ENCODE peak calls at places on chromosome 1, in nine cellular contexts. One of them, this sample, is unnamed. For H3K4me1, the result is how much of the 10 kb centered on the place peaks cover.

GRCh38 chr1:116711061-116711582 is 43.1 kb upstream of the CD2 start:
- DNase-seq in PC-9: peak
- DNase-seq in hepatocyte: no peak
- DNase-seq in foreskin keratinocyte: no peak
- DNase-seq in thoracic aorta: no peak
- DNase-seq in aorta: no peak
- DNase-seq in lung: no peak
- DNase-seq in left lung: no peak
- DNase-seq in Panc1: no peak
- DNase-seq in this sample: no peak

GRCh38 chr1:2129256-2129943 is 65.2 kb downstream of the FAAP20 start:
- DNase-seq in hepatocyte: no peak
- DNase-seq in lung: no peak
- DNase-seq in aorta: peak
- DNase-seq in left lung: peak
- DNase-seq in thoracic aorta: no peak
- DNase-seq in PC-9: no peak
- DNase-seq in foreskin keratinocyte: no peak
- DNase-seq in Panc1: no peak
- DNase-seq in this sample: no peak

GRCh38 chr1:36284517-36284916 is 21.7 kb upstream of the SH3D21 start:
- DNase-seq in thoracic aorta: no peak
- DNase-seq in Panc1: no peak
- DNase-seq in lung: no peak
- DNase-seq in left lung: no peak
- DNase-seq in foreskin keratinocyte: no peak
- DNase-seq in hepatocyte: no peak
- DNase-seq in aorta: no peak
- DNase-seq in PC-9: no peak
- DNase-seq in this sample: no peak

GRCh38 chr1:232176222-232176621 is 453.7 kb downstream of the SIPA1L2 start:
- DNase-seq in PC-9: no peak
- DNase-seq in thoracic aorta: no peak
- DNase-seq in foreskin keratinocyte: no peak
- DNase-seq in lung: no peak
- DNase-seq in hepatocyte: no peak
- DNase-seq in aorta: no peak
- DNase-seq in left lung: no peak
- DNase-seq in Panc1: no peak
- DNase-seq in this sample: no peak

GRCh38 chr1:160726498-160727391 is 12.3 kb upstream of the SLAMF7 start:
- DNase-seq in lung: peak
- DNase-seq in foreskin keratinocyte: no peak
- DNase-seq in thoracic aorta: peak
- DNase-seq in Panc1: peak
- DNase-seq in left lung: no peak
- DNase-seq in hepatocyte: peak
- DNase-seq in PC-9: peak
- DNase-seq in aorta: no peak
- DNase-seq in this sample: peak

GRCh38 chr1:42845866-42846256 is 552 bp upstream of the ZNF691 start:
- DNase-seq in PC-9: no peak
- DNase-seq in foreskin keratinocyte: no peak
- DNase-seq in lung: no peak
- DNase-seq in aorta: no peak
- DNase-seq in Panc1: no peak
- DNase-seq in thoracic aorta: no peak
- DNase-seq in left lung: no peak
- DNase-seq in hepatocyte: no peak
- DNase-seq in this sample: no peak

GRCh38 chr1:98677288-98677687 is 15.8 kb downstream of the SNX7 start:
- DNase-seq in hepatocyte: no peak
- DNase-seq in lung: no peak
- DNase-seq in aorta: no peak
- DNase-seq in left lung: no peak
- DNase-seq in thoracic aorta: no peak
- DNase-seq in foreskin keratinocyte: peak
- DNase-seq in Panc1: no peak
- DNase-seq in PC-9: no peak
- DNase-seq in this sample: no peak

GRCh38 chr1:1182491-1183220 is 9.0 kb downstream of the TTLL10 start:
- DNase-seq in lung: no peak
- DNase-seq in foreskin keratinocyte: no peak
- DNase-seq in PC-9: no peak
- DNase-seq in left lung: peak
- DNase-seq in thoracic aorta: no peak
- DNase-seq in hepatocyte: no peak
- DNase-seq in aorta: peak
- DNase-seq in Panc1: no peak
- DNase-seq in this sample: peak

GRCh38 chr1:85585845-85586244 is 5.3 kb downstream of the CCN1 start:
- DNase-seq in hepatocyte: no peak
- DNase-seq in thoracic aorta: no peak
- DNase-seq in left lung: no peak
- DNase-seq in foreskin keratinocyte: peak
- DNase-seq in PC-9: no peak
- DNase-seq in Panc1: peak
- DNase-seq in lung: no peak
- DNase-seq in aorta: no peak
- DNase-seq in this sample: no peak

GRCh38 chr1:237205400-237206064 is 163.5 kb downstream of the RYR2 start:
- DNase-seq in left lung: no peak
- DNase-seq in hepatocyte: peak
- DNase-seq in foreskin keratinocyte: no peak
- DNase-seq in lung: peak
- DNase-seq in PC-9: no peak
- DNase-seq in Panc1: no peak
- DNase-seq in aorta: peak
- DNase-seq in thoracic aorta: no peak
- DNase-seq in this sample: peak

GRCh38 chr1:55702064-55702463 is 486.9 kb upstream of the USP24 start:
- DNase-seq in PC-9: no peak
- DNase-seq in aorta: no peak
- DNase-seq in foreskin keratinocyte: no peak
- DNase-seq in hepatocyte: peak
- DNase-seq in left lung: no peak
- DNase-seq in Panc1: no peak
- DNase-seq in thoracic aorta: no peak
- DNase-seq in lung: no peak
- DNase-seq in this sample: no peak

DNA sequence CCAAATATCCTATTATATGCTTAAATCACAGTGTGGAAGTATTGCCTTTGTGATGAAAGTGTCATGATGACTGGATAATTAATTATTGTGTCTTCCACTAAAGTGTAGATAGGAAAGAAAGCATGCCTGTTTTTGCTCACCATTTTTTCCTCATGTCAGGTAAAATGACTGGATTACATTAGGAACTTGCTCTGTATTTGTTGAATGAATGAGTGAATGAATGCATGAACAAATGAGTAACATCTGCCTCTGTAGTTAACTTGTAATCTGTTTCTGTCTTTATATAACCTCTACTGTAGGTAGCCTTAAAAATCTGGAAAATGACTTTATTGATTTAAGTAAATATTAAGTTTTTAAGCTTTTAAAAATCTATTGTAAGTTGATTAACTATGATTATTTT is 2.9 kb upstream of the PTPRC start:
- DNase-seq in left lung: no peak
- DNase-seq in Panc1: no peak
- DNase-seq in foreskin keratinocyte: no peak
- DNase-seq in thoracic aorta: no peak
- DNase-seq in lung: no peak
- DNase-seq in aorta: no peak
- DNase-seq in PC-9: no peak
- DNase-seq in hepatocyte: no peak
- DNase-seq in this sample: no peak
- H3K4me1 ChIP-seq in left lung: under half
- H3K4me1 ChIP-seq in Panc1: under half
- H3K4me1 ChIP-seq in foreskin keratinocyte: under half
- H3K4me1 ChIP-seq in thoracic aorta: under half
- H3K4me1 ChIP-seq in lung: under half
- H3K4me1 ChIP-seq in aorta: under half
- H3K4me1 ChIP-seq in PC-9: under half
- H3K4me1 ChIP-seq in hepatocyte: under half
- H3K4me1 ChIP-seq in this sample: under half

DNA sequence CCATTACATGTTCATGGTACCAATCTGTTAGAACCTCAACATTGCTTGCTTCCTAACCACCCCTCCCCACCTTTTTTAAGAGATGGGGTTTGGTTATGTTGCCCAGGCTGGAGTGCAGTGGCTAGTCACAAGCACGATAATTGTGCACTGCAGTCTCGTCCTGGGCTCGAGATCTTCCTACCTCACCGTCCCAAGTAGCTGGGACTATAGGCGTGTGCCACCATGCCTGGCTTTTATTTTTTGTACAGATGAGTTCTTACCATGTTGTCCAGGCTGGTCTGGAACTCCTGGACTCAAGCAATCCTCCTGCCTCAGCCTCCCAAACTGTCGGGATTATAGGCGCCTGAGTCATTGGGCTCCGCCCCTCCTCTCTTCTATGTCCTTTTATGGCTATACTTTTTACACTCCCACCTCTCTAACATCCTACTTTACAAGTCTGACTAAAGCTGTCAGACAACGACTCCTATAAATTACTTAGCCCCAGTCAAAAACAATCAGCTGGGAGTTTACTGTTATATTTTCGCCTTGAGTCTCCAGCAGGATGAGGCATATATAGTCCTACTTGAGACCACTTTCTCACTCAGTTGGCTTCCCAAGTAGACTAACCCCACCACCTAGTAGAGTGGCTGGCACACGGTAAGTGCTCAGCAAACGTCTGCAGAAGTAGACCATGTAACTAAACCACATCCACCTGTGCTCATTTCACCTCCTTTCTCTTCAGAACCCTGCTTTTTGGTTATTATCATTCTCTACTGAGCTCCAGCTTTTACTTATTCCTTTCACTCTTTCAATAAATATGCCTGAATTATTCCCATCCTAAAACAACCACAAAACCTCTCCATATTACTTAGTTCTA is 13.8 kb downstream of the ENSA start:
- DNase-seq in lung: no peak
- DNase-seq in foreskin keratinocyte: no peak
- DNase-seq in aorta: no peak
- DNase-seq in thoracic aorta: no peak
- DNase-seq in Panc1: no peak
- DNase-seq in PC-9: no peak
- DNase-seq in left lung: no peak
- DNase-seq in hepatocyte: no peak
- DNase-seq in this sample: no peak
- H3K4me1 ChIP-seq in lung: under half
- H3K4me1 ChIP-seq in foreskin keratinocyte: under half
- H3K4me1 ChIP-seq in aorta: under half
- H3K4me1 ChIP-seq in thoracic aorta: under half
- H3K4me1 ChIP-seq in Panc1: under half
- H3K4me1 ChIP-seq in PC-9: half or more
- H3K4me1 ChIP-seq in left lung: half or more
- H3K4me1 ChIP-seq in hepatocyte: under half
- H3K4me1 ChIP-seq in this sample: half or more

GRCh38 chr1:52929019-52929418 is 1.9 kb downstream of the SCP2 start:
- DNase-seq in PC-9: no peak
- DNase-seq in foreskin keratinocyte: no peak
- DNase-seq in Panc1: no peak
- DNase-seq in lung: no peak
- DNase-seq in aorta: no peak
- DNase-seq in thoracic aorta: no peak
- DNase-seq in hepatocyte: no peak
- DNase-seq in left lung: no peak
- DNase-seq in this sample: no peak

GRCh38 chr1:52928083-52928404 is 968 bp downstream of the SCP2 start:
- DNase-seq in aorta: no peak
- DNase-seq in foreskin keratinocyte: no peak
- DNase-seq in hepatocyte: no peak
- DNase-seq in left lung: no peak
- DNase-seq in thoracic aorta: no peak
- DNase-seq in Panc1: no peak
- DNase-seq in lung: no peak
- DNase-seq in PC-9: no peak
- DNase-seq in this sample: peak

GRCh38 chr1:52925571-52926005 is 1.5 kb upstream of the SCP2 start:
- DNase-seq in left lung: no peak
- DNase-seq in aorta: no peak
- DNase-seq in Panc1: no peak
- DNase-seq in hepatocyte: no peak
- DNase-seq in foreskin keratinocyte: no peak
- DNase-seq in lung: no peak
- DNase-seq in thoracic aorta: no peak
- DNase-seq in PC-9: no peak
- DNase-seq in this sample: peak

GRCh38 chr1:52927219-52928082 is at the start of gene SCP2:
- DNase-seq in thoracic aorta: no peak
- DNase-seq in left lung: peak
- DNase-seq in Panc1: no peak
- DNase-seq in lung: peak
- DNase-seq in hepatocyte: peak
- DNase-seq in foreskin keratinocyte: no peak
- DNase-seq in aorta: peak
- DNase-seq in PC-9: peak
- DNase-seq in this sample: peak

DNA sequence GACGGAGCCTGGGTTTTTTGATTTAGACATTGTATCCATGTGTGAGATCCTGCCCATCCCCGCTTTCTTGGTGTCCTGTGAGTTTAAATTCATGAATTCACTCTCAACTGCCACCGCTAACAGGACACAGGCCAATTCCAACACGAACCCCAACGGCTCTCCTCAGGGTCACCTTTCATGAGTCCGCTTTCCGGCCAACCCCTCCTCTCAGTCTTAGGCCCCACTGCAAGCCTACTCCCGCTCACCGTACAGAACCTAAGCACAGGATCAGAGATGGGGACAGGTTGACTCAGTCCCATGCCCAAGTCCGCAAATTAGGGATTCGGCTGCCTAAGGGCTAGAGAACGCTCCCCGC is 235 bp upstream of the SCP2 start:
- DNase-seq in aorta: no peak
- DNase-seq in left lung: no peak
- DNase-seq in foreskin keratinocyte: no peak
- DNase-seq in lung: no peak
- DNase-seq in PC-9: no peak
- DNase-seq in thoracic aorta: no peak
- DNase-seq in hepatocyte: no peak
- DNase-seq in Panc1: no peak
- DNase-seq in this sample: no peak
- H3K4me1 ChIP-seq in aorta: under half
- H3K4me1 ChIP-seq in left lung: under half
- H3K4me1 ChIP-seq in foreskin keratinocyte: under half
- H3K4me1 ChIP-seq in lung: under half
- H3K4me1 ChIP-seq in PC-9: under half
- H3K4me1 ChIP-seq in thoracic aorta: under half
- H3K4me1 ChIP-seq in hepatocyte: under half
- H3K4me1 ChIP-seq in Panc1: under half
- H3K4me1 ChIP-seq in this sample: under half

DNA sequence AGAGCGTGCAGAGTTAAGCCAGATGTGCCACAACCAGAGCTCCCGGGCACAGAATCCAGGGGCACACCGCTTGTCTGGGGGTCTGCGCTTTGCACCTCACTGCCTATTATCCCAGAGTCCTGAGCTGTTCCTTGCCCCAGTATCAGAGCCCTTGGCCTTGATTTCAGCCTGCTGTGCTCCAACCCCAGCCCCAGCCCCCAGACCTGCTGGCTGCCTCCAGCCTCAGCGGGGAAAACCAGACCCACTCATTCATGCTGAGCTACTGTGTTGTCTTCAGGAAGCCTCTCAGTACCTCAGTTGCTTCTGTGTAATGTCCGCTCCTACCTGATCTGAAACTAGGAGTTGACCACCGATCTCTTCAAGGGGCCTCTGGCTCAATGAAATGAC is 1.1 kb downstream of the IKBKE start:
- DNase-seq in PC-9: no peak
- DNase-seq in thoracic aorta: no peak
- DNase-seq in left lung: no peak
- DNase-seq in Panc1: no peak
- DNase-seq in lung: no peak
- DNase-seq in hepatocyte: no peak
- DNase-seq in aorta: no peak
- DNase-seq in foreskin keratinocyte: no peak
- DNase-seq in this sample: no peak
- H3K4me1 ChIP-seq in PC-9: under half
- H3K4me1 ChIP-seq in thoracic aorta: under half
- H3K4me1 ChIP-seq in left lung: half or more
- H3K4me1 ChIP-seq in Panc1: under half
- H3K4me1 ChIP-seq in lung: under half
- H3K4me1 ChIP-seq in hepatocyte: under half
- H3K4me1 ChIP-seq in aorta: under half
- H3K4me1 ChIP-seq in foreskin keratinocyte: under half
- H3K4me1 ChIP-seq in this sample: under half